ENCODE peak calls at places on chromosomes 5 and 9, in ten cellular contexts. One of them, this sample, is unnamed.

GRCh38 chr9:15231788-15232635 is 75.0 kb downstream of the TTC39B start:
- DNase-seq in T-helper 2 cell: no peak
- DNase-seq in testis: peak
- DNase-seq in KG1: no peak
- DNase-seq in T-helper 1 cell: peak
- DNase-seq in aorta: no peak
- DNase-seq in astrocyte of the spinal cord: no peak
- DNase-seq in HuH-7.5: no peak
- DNase-seq in COR-L47: peak
- DNase-seq in iPS DF 19.7: peak
- DNase-seq in this sample: no peak

GRCh38 chr5:141362719-141363118 is 1.2 kb upstream of the PCDHGA5 start:
- DNase-seq in testis: no peak
- DNase-seq in COR-L47: no peak
- DNase-seq in T-helper 2 cell: no peak
- DNase-seq in astrocyte of the spinal cord: no peak
- DNase-seq in KG1: no peak
- DNase-seq in aorta: no peak
- DNase-seq in HuH-7.5: no peak
- DNase-seq in iPS DF 19.7: no peak
- DNase-seq in T-helper 1 cell: no peak
- DNase-seq in this sample: no peak

GRCh38 chr5:120146787-120147186 is 317.3 kb upstream of the PRR16 start:
- DNase-seq in astrocyte of the spinal cord: peak
- DNase-seq in HuH-7.5: no peak
- DNase-seq in testis: no peak
- DNase-seq in aorta: no peak
- DNase-seq in iPS DF 19.7: no peak
- DNase-seq in KG1: no peak
- DNase-seq in COR-L47: no peak
- DNase-seq in T-helper 1 cell: no peak
- DNase-seq in T-helper 2 cell: no peak
- DNase-seq in this sample: no peak

GRCh38 chr9:13904311-13904710 is 409.6 kb downstream of the NFIB start:
- DNase-seq in testis: no peak
- DNase-seq in T-helper 1 cell: no peak
- DNase-seq in COR-L47: no peak
- DNase-seq in astrocyte of the spinal cord: no peak
- DNase-seq in iPS DF 19.7: no peak
- DNase-seq in KG1: no peak
- DNase-seq in aorta: no peak
- DNase-seq in HuH-7.5: no peak
- DNase-seq in T-helper 2 cell: no peak
- DNase-seq in this sample: no peak

GRCh38 chr5:81856948-81857928 is 106.3 kb upstream of the SSBP2 start:
- DNase-seq in testis: peak
- DNase-seq in COR-L47: peak
- DNase-seq in T-helper 2 cell: no peak
- DNase-seq in iPS DF 19.7: no peak
- DNase-seq in T-helper 1 cell: no peak
- DNase-seq in HuH-7.5: no peak
- DNase-seq in astrocyte of the spinal cord: peak
- DNase-seq in KG1: no peak
- DNase-seq in aorta: peak
- DNase-seq in this sample: no peak

GRCh38 chr5:1219098-1219767 is 5.9 kb upstream of the SLC6A18 start:
- DNase-seq in iPS DF 19.7: no peak
- DNase-seq in KG1: no peak
- DNase-seq in testis: no peak
- DNase-seq in astrocyte of the spinal cord: no peak
- DNase-seq in HuH-7.5: no peak
- DNase-seq in COR-L47: no peak
- DNase-seq in T-helper 1 cell: no peak
- DNase-seq in aorta: no peak
- DNase-seq in T-helper 2 cell: no peak
- DNase-seq in this sample: no peak

GRCh38 chr9:111943746-111944145 is 47.1 kb downstream of the UGCG start:
- DNase-seq in HuH-7.5: no peak
- DNase-seq in T-helper 2 cell: no peak
- DNase-seq in COR-L47: no peak
- DNase-seq in T-helper 1 cell: no peak
- DNase-seq in iPS DF 19.7: no peak
- DNase-seq in KG1: no peak
- DNase-seq in aorta: no peak
- DNase-seq in testis: no peak
- DNase-seq in astrocyte of the spinal cord: no peak
- DNase-seq in this sample: no peak

GRCh38 chr5:40646286-40646685 is 33.4 kb upstream of the PTGER4 start:
- DNase-seq in T-helper 1 cell: no peak
- DNase-seq in testis: no peak
- DNase-seq in T-helper 2 cell: no peak
- DNase-seq in KG1: no peak
- DNase-seq in iPS DF 19.7: no peak
- DNase-seq in aorta: no peak
- DNase-seq in HuH-7.5: no peak
- DNase-seq in astrocyte of the spinal cord: no peak
- DNase-seq in COR-L47: no peak
- DNase-seq in this sample: no peak

GRCh38 chr5:134003957-134004625 is 684 bp downstream of the VDAC1 start:
- DNase-seq in aorta: peak
- DNase-seq in COR-L47: peak
- DNase-seq in T-helper 1 cell: peak
- DNase-seq in T-helper 2 cell: peak
- DNase-seq in astrocyte of the spinal cord: peak
- DNase-seq in HuH-7.5: peak
- DNase-seq in iPS DF 19.7: no peak
- DNase-seq in KG1: no peak
- DNase-seq in testis: peak
- DNase-seq in this sample: no peak

GRCh38 chr9:83266618-83267543 is 203.9 kb upstream of the RASEF start:
- DNase-seq in iPS DF 19.7: no peak
- DNase-seq in aorta: no peak
- DNase-seq in KG1: no peak
- DNase-seq in HuH-7.5: peak
- DNase-seq in T-helper 2 cell: no peak
- DNase-seq in COR-L47: no peak
- DNase-seq in testis: peak
- DNase-seq in T-helper 1 cell: no peak
- DNase-seq in astrocyte of the spinal cord: no peak
- DNase-seq in this sample: no peak

GRCh38 chr9:16153221-16153620 is 600.4 kb downstream of the CCDC171 start:
- DNase-seq in T-helper 2 cell: no peak
- DNase-seq in testis: no peak
- DNase-seq in iPS DF 19.7: no peak
- DNase-seq in astrocyte of the spinal cord: no peak
- DNase-seq in KG1: no peak
- DNase-seq in HuH-7.5: no peak
- DNase-seq in T-helper 1 cell: no peak
- DNase-seq in aorta: no peak
- DNase-seq in COR-L47: no peak
- DNase-seq in this sample: no peak

GRCh38 chr5:11785771-11786342 is 118.4 kb downstream of the CTNND2 start:
- DNase-seq in astrocyte of the spinal cord: no peak
- DNase-seq in testis: no peak
- DNase-seq in T-helper 2 cell: no peak
- DNase-seq in KG1: no peak
- DNase-seq in HuH-7.5: no peak
- DNase-seq in COR-L47: no peak
- DNase-seq in T-helper 1 cell: no peak
- DNase-seq in aorta: no peak
- DNase-seq in iPS DF 19.7: no peak
- DNase-seq in this sample: no peak

GRCh38 chr5:96649938-96650540 is 12.1 kb upstream of the CAST start:
- DNase-seq in COR-L47: no peak
- DNase-seq in testis: no peak
- DNase-seq in HuH-7.5: no peak
- DNase-seq in T-helper 1 cell: no peak
- DNase-seq in iPS DF 19.7: no peak
- DNase-seq in astrocyte of the spinal cord: no peak
- DNase-seq in T-helper 2 cell: no peak
- DNase-seq in aorta: no peak
- DNase-seq in KG1: no peak
- DNase-seq in this sample: no peak

GRCh38 chr5:173477320-173478055 is 139.0 kb downstream of the BOD1 start:
- DNase-seq in testis: no peak
- DNase-seq in T-helper 1 cell: no peak
- DNase-seq in iPS DF 19.7: no peak
- DNase-seq in T-helper 2 cell: no peak
- DNase-seq in KG1: no peak
- DNase-seq in astrocyte of the spinal cord: peak
- DNase-seq in aorta: no peak
- DNase-seq in HuH-7.5: no peak
- DNase-seq in COR-L47: no peak
- DNase-seq in this sample: no peak

GRCh38 chr9:133680976-133681657 is 45.0 kb downstream of the DBH start:
- DNase-seq in T-helper 1 cell: no peak
- DNase-seq in HuH-7.5: no peak
- DNase-seq in aorta: no peak
- DNase-seq in testis: no peak
- DNase-seq in T-helper 2 cell: no peak
- DNase-seq in astrocyte of the spinal cord: no peak
- DNase-seq in iPS DF 19.7: no peak
- DNase-seq in COR-L47: no peak
- DNase-seq in KG1: no peak
- DNase-seq in this sample: no peak

GRCh38 chr5:39024005-39024404 is 50.2 kb downstream of the RICTOR start:
- DNase-seq in astrocyte of the spinal cord: peak
- DNase-seq in testis: peak
- DNase-seq in HuH-7.5: no peak
- DNase-seq in aorta: no peak
- DNase-seq in COR-L47: no peak
- DNase-seq in T-helper 1 cell: no peak
- DNase-seq in iPS DF 19.7: no peak
- DNase-seq in T-helper 2 cell: no peak
- DNase-seq in KG1: no peak
- DNase-seq in this sample: no peak

GRCh38 chr5:57950616-57951228 is 468.1 kb upstream of the ACTBL2 start:
- DNase-seq in aorta: no peak
- DNase-seq in astrocyte of the spinal cord: no peak
- DNase-seq in COR-L47: no peak
- DNase-seq in iPS DF 19.7: peak
- DNase-seq in HuH-7.5: no peak
- DNase-seq in testis: no peak
- DNase-seq in KG1: no peak
- DNase-seq in T-helper 2 cell: no peak
- DNase-seq in T-helper 1 cell: no peak
- DNase-seq in this sample: no peak

GRCh38 chr5:179181988-179182387 is 121.8 kb downstream of the ZNF354C start:
- DNase-seq in astrocyte of the spinal cord: no peak
- DNase-seq in testis: no peak
- DNase-seq in T-helper 2 cell: no peak
- DNase-seq in KG1: peak
- DNase-seq in iPS DF 19.7: no peak
- DNase-seq in COR-L47: no peak
- DNase-seq in T-helper 1 cell: no peak
- DNase-seq in HuH-7.5: no peak
- DNase-seq in aorta: peak
- DNase-seq in this sample: no peak

GRCh38 chr9:126448865-126449577 is 122.4 kb downstream of the MVB12B start:
- DNase-seq in aorta: no peak
- DNase-seq in iPS DF 19.7: no peak
- DNase-seq in COR-L47: no peak
- DNase-seq in testis: no peak
- DNase-seq in T-helper 1 cell: no peak
- DNase-seq in T-helper 2 cell: no peak
- DNase-seq in astrocyte of the spinal cord: no peak
- DNase-seq in HuH-7.5: no peak
- DNase-seq in KG1: no peak
- DNase-seq in this sample: no peak

GRCh38 chr9:95763006-95763405 is 112.5 kb upstream of the ERCC6L2 start:
- DNase-seq in T-helper 2 cell: no peak
- DNase-seq in HuH-7.5: no peak
- DNase-seq in KG1: no peak
- DNase-seq in testis: no peak
- DNase-seq in iPS DF 19.7: no peak
- DNase-seq in COR-L47: no peak
- DNase-seq in aorta: no peak
- DNase-seq in T-helper 1 cell: no peak
- DNase-seq in astrocyte of the spinal cord: no peak
- DNase-seq in this sample: no peak

GRCh38 chr9:42852133-42852532 is 668.7 kb downstream of the SPATA31A6 start:
- DNase-seq in iPS DF 19.7: peak
- DNase-seq in T-helper 2 cell: no peak
- DNase-seq in astrocyte of the spinal cord: peak
- DNase-seq in COR-L47: peak
- DNase-seq in T-helper 1 cell: peak
- DNase-seq in aorta: peak
- DNase-seq in HuH-7.5: no peak
- DNase-seq in KG1: peak
- DNase-seq in testis: peak
- DNase-seq in this sample: no peak

GRCh38 chr9:137353223-137354152 is 51.4 kb upstream of the NRARP start:
- DNase-seq in T-helper 1 cell: no peak
- DNase-seq in COR-L47: no peak
- DNase-seq in KG1: no peak
- DNase-seq in aorta: no peak
- DNase-seq in testis: no peak
- DNase-seq in T-helper 2 cell: no peak
- DNase-seq in HuH-7.5: peak
- DNase-seq in astrocyte of the spinal cord: no peak
- DNase-seq in iPS DF 19.7: no peak
- DNase-seq in this sample: no peak

GRCh38 chr9:120579139-120579749 is 723 bp downstream of the CDK5RAP2 start:
- DNase-seq in astrocyte of the spinal cord: no peak
- DNase-seq in T-helper 2 cell: no peak
- DNase-seq in KG1: no peak
- DNase-seq in COR-L47: no peak
- DNase-seq in T-helper 1 cell: no peak
- DNase-seq in aorta: no peak
- DNase-seq in iPS DF 19.7: no peak
- DNase-seq in HuH-7.5: peak
- DNase-seq in testis: no peak
- DNase-seq in this sample: no peak

GRCh38 chr5:154543380-154543779 is 65.4 kb upstream of the HAND1 start:
- DNase-seq in astrocyte of the spinal cord: peak
- DNase-seq in testis: peak
- DNase-seq in T-helper 1 cell: no peak
- DNase-seq in iPS DF 19.7: no peak
- DNase-seq in aorta: no peak
- DNase-seq in HuH-7.5: no peak
- DNase-seq in COR-L47: no peak
- DNase-seq in T-helper 2 cell: no peak
- DNase-seq in KG1: no peak
- DNase-seq in this sample: no peak

GRCh38 chr5:77232959-77233358 is 22.5 kb downstream of the PDE8B start:
- DNase-seq in COR-L47: no peak
- DNase-seq in iPS DF 19.7: no peak
- DNase-seq in testis: no peak
- DNase-seq in aorta: no peak
- DNase-seq in KG1: no peak
- DNase-seq in HuH-7.5: no peak
- DNase-seq in astrocyte of the spinal cord: peak
- DNase-seq in T-helper 2 cell: no peak
- DNase-seq in T-helper 1 cell: no peak
- DNase-seq in this sample: no peak

GRCh38 chr9:72038408-72038807 is 22.0 kb downstream of the C9orf57 start:
- DNase-seq in astrocyte of the spinal cord: no peak
- DNase-seq in KG1: no peak
- DNase-seq in HuH-7.5: no peak
- DNase-seq in aorta: no peak
- DNase-seq in testis: no peak
- DNase-seq in COR-L47: peak
- DNase-seq in T-helper 1 cell: no peak
- DNase-seq in iPS DF 19.7: no peak
- DNase-seq in T-helper 2 cell: no peak
- DNase-seq in this sample: no peak

GRCh38 chr9:18124760-18125159 is 349.2 kb upstream of the ADAMTSL1 start:
- DNase-seq in KG1: no peak
- DNase-seq in HuH-7.5: no peak
- DNase-seq in T-helper 1 cell: no peak
- DNase-seq in COR-L47: no peak
- DNase-seq in T-helper 2 cell: no peak
- DNase-seq in testis: no peak
- DNase-seq in iPS DF 19.7: no peak
- DNase-seq in aorta: no peak
- DNase-seq in astrocyte of the spinal cord: peak
- DNase-seq in this sample: no peak

GRCh38 chr5:160450164-160450932 is 28.7 kb downstream of the PTTG1 start:
- DNase-seq in KG1: no peak
- DNase-seq in T-helper 2 cell: no peak
- DNase-seq in testis: no peak
- DNase-seq in iPS DF 19.7: no peak
- DNase-seq in aorta: no peak
- DNase-seq in HuH-7.5: no peak
- DNase-seq in COR-L47: no peak
- DNase-seq in astrocyte of the spinal cord: no peak
- DNase-seq in T-helper 1 cell: no peak
- DNase-seq in this sample: no peak